ENCODE peak calls at places on chromosomes 13 and 19, in six cellular contexts. Q is GM23338, I is ovary, M is glutamatergic neuron, G is kidney, E is ascending aorta. F is an unnamed sample.

GRCh38 chr13:22176968-22177545 is 506.2 kb downstream of the FGF9 start:
- DNase-seq in G (no peak), E (no peak), Q (no peak), I (no peak), M (no peak), F (no peak)

GRCh38 chr19:38122402-38123093 is 101.5 kb downstream of the DPF1 start:
- DNase-seq in M (no peak), E (no peak), I (no peak), Q (no peak), G (no peak), F (no peak)

GRCh38 chr19:19279853-19280252 is 6.8 kb upstream of the TM6SF2 start:
- DNase-seq in G (no peak), I (no peak), M (no peak), E (no peak), Q (no peak), F (no peak)

GRCh38 chr13:24605923-24606372 is 74.3 kb upstream of the ATP12A start:
- DNase-seq in G (no peak), M (no peak), E (no peak), I (no peak), Q (peak), F (peak)

GRCh38 chr19:11422163-11423068 is 3.3 kb upstream of the RGL3 start:
- DNase-seq in G (peak), M (peak), I (peak), Q (peak), E (peak), F (peak)

GRCh38 chr13:94495806-94496205 is 16.3 kb upstream of the DCT start:
- DNase-seq in G (no peak), I (no peak), M (no peak), E (no peak), Q (no peak), F (no peak)

GRCh38 chr19:29269641-29270040 is 56.7 kb upstream of the UQCRFS1 start:
- DNase-seq in E (no peak), G (no peak), I (no peak), Q (no peak), M (no peak), F (no peak)

GRCh38 chr19:54462713-54463530 is 656 bp downstream of the LENG9 start:
- DNase-seq in M (peak), I (peak), G (peak), E (peak), Q (peak), F (peak)

GRCh38 chr13:31725841-31726240 is 13.5 kb upstream of the RXFP2 start:
- DNase-seq in E (no peak), I (no peak), G (no peak), Q (no peak), M (no peak), F (no peak)

GRCh38 chr13:66353664-66354063 is 876.5 kb downstream of the PCDH9 start:
- DNase-seq in I (no peak), Q (no peak), M (no peak), G (no peak), E (no peak), F (no peak)

GRCh38 chr19:3075605-3076431 is 13.5 kb upstream of the TLE5 start:
- DNase-seq in M (peak), I (peak), G (peak), E (no peak), Q (peak), F (peak)

GRCh38 chr13:91369432-91369831 is 21.9 kb downstream of the MIR17HG start:
- DNase-seq in Q (no peak), I (no peak), M (no peak), E (no peak), G (no peak), F (no peak)

GRCh38 chr19:39297931-39298634 is 1.9 kb downstream of the IFNL1 start:
- DNase-seq in E (peak), Q (no peak), G (no peak), M (no peak), I (no peak), F (no peak)

GRCh38 chr13:113152894-113153809 is 5.3 kb upstream of the PROZ start:
- DNase-seq in G (peak), Q (peak), E (peak), I (peak), M (peak), F (peak)

GRCh38 chr13:99991806-99992242 is 10.2 kb downstream of the ZIC2 start:
- DNase-seq in M (peak), I (no peak), E (no peak), Q (peak), G (no peak), F (no peak)

GRCh38 chr19:46860846-46861690 is at the start of gene ARHGAP35:
- DNase-seq in G (peak), E (peak), M (peak), Q (peak), I (peak), F (no peak)

GRCh38 chr13:22498006-22498405 is 682.8 kb upstream of the SGCG start:
- DNase-seq in M (no peak), Q (no peak), I (no peak), G (no peak), E (no peak), F (no peak)

GRCh38 chr19:1826557-1827521 is 14.8 kb upstream of the ATP8B3 start:
- DNase-seq in Q (peak), M (peak), E (no peak), I (peak), G (no peak), F (no peak)

GRCh38 chr19:17829855-17830566 is 8.7 kb upstream of the INSL3 start:
- DNase-seq in E (no peak), Q (peak), M (peak), I (peak), G (peak), F (no peak)

GRCh38 chr13:52760078-52760477 is 20.5 kb upstream of the CNMD start:
- DNase-seq in Q (no peak), G (no peak), E (no peak), I (no peak), M (no peak), F (no peak)

GRCh38 chr13:29850213-29850898 is at the start of gene UBL3:
- DNase-seq in I (peak), G (peak), Q (peak), E (peak), M (peak), F (peak)

GRCh38 chr19:4130635-4131438 is 6.9 kb upstream of the MAP2K2 start:
- DNase-seq in I (no peak), Q (no peak), G (no peak), M (no peak), E (no peak), F (peak)

GRCh38 chr13:93872376-93872775 is 607.1 kb downstream of the DCT start:
- DNase-seq in Q (peak), M (no peak), I (no peak), E (no peak), G (no peak), F (no peak)

GRCh38 chr19:23460656-23461055 is 65.4 kb upstream of the ZNF91 start:
- DNase-seq in M (no peak), I (no peak), G (no peak), Q (no peak), E (no peak), F (no peak)

GRCh38 chr13:59088716-59089115 is 1075.0 kb downstream of the DIAPH3 start:
- DNase-seq in Q (no peak), G (no peak), E (no peak), M (no peak), I (no peak), F (no peak)

GRCh38 chr19:19068659-19069509 is 5.1 kb downstream of the SLC25A42 start:
- DNase-seq in G (no peak), I (no peak), Q (no peak), M (no peak), E (no peak), F (no peak)

GRCh38 chr13:93216122-93216521 is 10.5 kb upstream of the GPC6 start:
- DNase-seq in E (no peak), M (no peak), Q (peak), G (no peak), I (no peak), F (no peak)

GRCh38 chr19:47037766-47038165 is 10.7 kb downstream of the TMEM160 start:
- DNase-seq in G (no peak), M (no peak), Q (no peak), I (no peak), E (no peak), F (no peak)

GRCh38 chr13:68168448-68168847 is 938.3 kb upstream of the PCDH9 start:
- DNase-seq in G (no peak), Q (no peak), I (no peak), M (no peak), E (no peak), F (no peak)

GRCh38 chr13:76937416-76937815 is 10.9 kb upstream of the ACOD1 start:
- DNase-seq in M (no peak), I (no peak), G (no peak), E (no peak), Q (no peak), F (peak)

GRCh38 chr13:80070024-80070703 is 270.8 kb downstream of the SPRY2 start:
- DNase-seq in G (no peak), E (no peak), Q (peak), I (no peak), M (no peak), F (no peak)

GRCh38 chr13:100828226-100828625 is 153.6 kb upstream of the TMTC4 start:
- DNase-seq in E (no peak), M (no peak), G (no peak), Q (peak), I (no peak), F (no peak)

GRCh38 chr13:111650626-111651025 is 330.2 kb downstream of the TEX29 start:
- DNase-seq in G (no peak), Q (no peak), M (no peak), E (no peak), I (no peak), F (no peak)

GRCh38 chr13:35894636-35895035 is 236.5 kb downstream of the DCLK1 start:
- DNase-seq in M (no peak), G (no peak), I (no peak), E (no peak), Q (no peak), F (no peak)

GRCh38 chr13:70178346-70178745 is 70.1 kb upstream of the KLHL1 start:
- DNase-seq in G (no peak), M (no peak), E (no peak), I (no peak), Q (no peak), F (no peak)

GRCh38 chr19:30214651-30215051 is 157.5 kb upstream of the ZNF536 start:
- DNase-seq in M (no peak), E (no peak), I (no peak), G (no peak), Q (no peak), F (no peak)

GRCh38 chr13:88937381-88937780 is 1266.2 kb downstream of the SLITRK5 start:
- DNase-seq in G (no peak), Q (no peak), M (peak), I (no peak), E (no peak), F (no peak)

GRCh38 chr13:111789420-111789819 is 277.5 kb upstream of the SOX1 start:
- DNase-seq in E (no peak), I (no peak), Q (no peak), G (peak), M (no peak), F (no peak)

DNA sequence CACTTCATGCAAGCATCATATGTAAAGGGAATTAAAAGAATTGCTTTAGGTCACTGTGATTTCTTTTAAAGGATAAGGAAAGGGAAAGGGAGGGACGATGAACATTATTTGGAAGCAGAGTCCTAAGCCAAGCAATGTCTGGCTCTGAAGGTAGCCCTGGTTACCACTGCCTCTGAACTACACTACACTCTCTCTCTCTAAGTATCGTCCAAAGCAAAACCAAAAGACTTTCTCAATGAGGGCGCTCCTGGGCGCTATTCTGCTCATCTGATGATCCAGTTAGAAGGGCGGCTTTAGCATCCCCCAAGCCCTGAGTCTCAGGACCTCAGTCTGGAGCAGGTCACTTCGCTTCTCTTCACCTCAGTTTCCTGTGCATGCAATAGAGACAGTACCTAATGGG is 26.2 kb downstream of the FOXO1 start:
- DNase-seq in M (no peak), I (no peak), E (no peak), G (no peak), Q (no peak), F (no peak)
- TF ChIP-seq CTCF in M (no peak), I (no peak), E (no peak), G (no peak), Q (no peak), F (no peak)

GRCh38 chr13:40946485-40946884 is 72.6 kb downstream of the ELF1 start:
- DNase-seq in M (no peak), E (no peak), Q (no peak), I (no peak), G (no peak), F (no peak)
- TF ChIP-seq CTCF in M (no peak), E (no peak), Q (no peak), I (no peak), G (no peak), F (no peak)

DNA sequence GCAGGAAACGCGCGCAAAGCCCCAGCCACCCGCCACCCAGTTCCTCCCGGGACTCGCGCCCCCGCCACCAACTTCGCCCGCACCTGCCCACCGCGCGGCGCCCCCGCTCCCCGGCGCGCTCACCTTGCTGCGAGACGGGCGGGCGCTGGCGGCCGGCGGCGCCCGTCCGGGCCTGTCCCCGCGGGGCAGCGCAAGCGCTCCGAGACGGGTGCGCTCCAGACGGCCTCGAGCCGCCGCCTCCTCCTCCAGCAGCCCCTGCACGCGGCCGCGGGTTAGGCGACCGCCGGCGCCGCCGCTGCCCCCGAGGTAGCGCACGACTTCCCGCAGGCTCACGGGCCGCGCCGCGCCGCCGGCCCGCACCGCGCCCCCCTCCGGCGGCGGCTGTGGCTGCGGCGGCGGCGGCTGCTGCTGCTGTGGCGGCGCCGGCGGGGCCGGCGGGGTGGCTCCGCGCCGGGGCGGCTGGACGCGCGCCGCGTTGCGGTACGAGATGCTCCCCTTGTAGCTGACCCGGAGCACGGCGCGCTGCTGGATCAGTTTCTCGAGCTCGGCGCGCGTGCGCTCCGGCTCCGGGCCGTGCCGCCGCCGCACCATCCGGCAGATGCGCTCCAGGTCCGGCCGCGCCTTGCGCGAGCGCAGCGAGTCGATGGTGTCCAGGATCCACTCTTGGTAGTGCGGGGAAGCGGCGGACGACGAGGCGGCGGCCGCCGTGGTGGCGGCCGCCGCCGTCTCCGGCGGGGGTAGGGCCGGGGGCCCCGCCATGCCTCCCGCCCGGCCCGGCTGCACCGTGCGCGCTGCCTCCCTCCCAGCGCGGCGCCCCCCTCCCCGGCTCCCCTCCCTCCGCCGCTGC is 666 bp downstream of the SAMD1 start:
- DNase-seq in Q (peak), I (peak), M (peak), E (peak), G (peak), F (peak)
- TF ChIP-seq CTCF in Q (no peak), I (no peak), M (no peak), E (no peak), G (no peak), F (no peak)

GRCh38 chr19:9834726-9835506 is at the start of gene PIN1:
- DNase-seq in I (peak), Q (peak), M (peak), G (peak), E (peak), F (peak)
- TF ChIP-seq CTCF in I (peak), Q (peak), M (peak), G (peak), E (peak), F (no peak)

F was measured in Calu3.